ENCODE peak calls at places on chromosomes 11 and 22, in five cellular contexts. One of them, this sample, is unnamed.

GRCh38 chr11:61049066-61049382 is 53.3 kb upstream of the CD5 start:
- ATAC-seq in K562: no peak
- ATAC-seq in upper lobe of left lung: no peak
- ATAC-seq in HepG2: no peak
- ATAC-seq in GM12878: peak
- ATAC-seq in this sample: no peak

GRCh38 chr22:36860438-36860820 is 377 bp upstream of the NCF4 start:
- ATAC-seq in K562: no peak
- ATAC-seq in upper lobe of left lung: no peak
- ATAC-seq in HepG2: no peak
- ATAC-seq in GM12878: no peak
- ATAC-seq in this sample: no peak

GRCh38 chr11:30147293-30147692 is 83.5 kb upstream of the FSHB start:
- ATAC-seq in K562: no peak
- ATAC-seq in upper lobe of left lung: no peak
- ATAC-seq in HepG2: no peak
- ATAC-seq in GM12878: no peak
- ATAC-seq in this sample: no peak

GRCh38 chr22:36102995-36103394 is 57.6 kb downstream of the APOL3 start:
- ATAC-seq in K562: no peak
- ATAC-seq in upper lobe of left lung: no peak
- ATAC-seq in HepG2: no peak
- ATAC-seq in GM12878: peak
- ATAC-seq in this sample: no peak

GRCh38 chr11:126084608-126084912 is 21.9 kb upstream of the CDON start:
- ATAC-seq in K562: no peak
- ATAC-seq in upper lobe of left lung: peak
- ATAC-seq in HepG2: peak
- ATAC-seq in GM12878: no peak
- ATAC-seq in this sample: no peak

GRCh38 chr11:11528986-11529385 is 92.8 kb downstream of the GALNT18 start:
- ATAC-seq in K562: no peak
- ATAC-seq in upper lobe of left lung: no peak
- ATAC-seq in HepG2: no peak
- ATAC-seq in GM12878: no peak
- ATAC-seq in this sample: no peak

GRCh38 chr11:2590951-2591754 is 108.6 kb downstream of the KCNQ1OT1 start:
- ATAC-seq in K562: no peak
- ATAC-seq in upper lobe of left lung: no peak
- ATAC-seq in HepG2: no peak
- ATAC-seq in GM12878: no peak
- ATAC-seq in this sample: no peak

GRCh38 chr11:112129656-112130055 is 34.2 kb downstream of the IL18 start:
- ATAC-seq in K562: no peak
- ATAC-seq in upper lobe of left lung: peak
- ATAC-seq in HepG2: no peak
- ATAC-seq in GM12878: no peak
- ATAC-seq in this sample: peak

GRCh38 chr11:130653838-130654601 is 205.6 kb downstream of the ADAMTS15 start:
- ATAC-seq in K562: no peak
- ATAC-seq in upper lobe of left lung: peak
- ATAC-seq in HepG2: no peak
- ATAC-seq in GM12878: no peak
- ATAC-seq in this sample: peak

GRCh38 chr22:38208549-38209097 is 6.8 kb downstream of the MAFF start:
- ATAC-seq in K562: no peak
- ATAC-seq in upper lobe of left lung: no peak
- ATAC-seq in HepG2: no peak
- ATAC-seq in GM12878: no peak
- ATAC-seq in this sample: no peak

GRCh38 chr22:35133702-35134395 is 67.9 kb downstream of the ISX start:
- ATAC-seq in K562: peak
- ATAC-seq in upper lobe of left lung: no peak
- ATAC-seq in HepG2: no peak
- ATAC-seq in GM12878: no peak
- ATAC-seq in this sample: no peak

GRCh38 chr11:71927813-71928738 is at the start of gene XNDC1N:
- ATAC-seq in K562: peak
- ATAC-seq in upper lobe of left lung: peak
- ATAC-seq in HepG2: peak
- ATAC-seq in GM12878: peak
- ATAC-seq in this sample: peak
- TF ChIP-seq POLR2A in K562: peak
- TF ChIP-seq POLR2A in upper lobe of left lung: no peak
- TF ChIP-seq POLR2A in HepG2: peak
- TF ChIP-seq POLR2A in GM12878: peak
- TF ChIP-seq POLR2A in this sample: no peak

GRCh38 chr11:733072-733471 is 14.2 kb upstream of the TALDO1 start:
- ATAC-seq in K562: no peak
- ATAC-seq in upper lobe of left lung: no peak
- ATAC-seq in HepG2: peak
- ATAC-seq in GM12878: no peak
- ATAC-seq in this sample: no peak

GRCh38 chr11:736431-736830 is 10.8 kb upstream of the TALDO1 start:
- ATAC-seq in K562: no peak
- ATAC-seq in upper lobe of left lung: no peak
- ATAC-seq in HepG2: no peak
- ATAC-seq in GM12878: no peak
- ATAC-seq in this sample: no peak

GRCh38 chr11:742571-743201 is 4.6 kb upstream of the TALDO1 start:
- ATAC-seq in K562: no peak
- ATAC-seq in upper lobe of left lung: no peak
- ATAC-seq in HepG2: no peak
- ATAC-seq in GM12878: no peak
- ATAC-seq in this sample: no peak

GRCh38 chr11:742156-742546 is 5.1 kb upstream of the TALDO1 start:
- ATAC-seq in K562: no peak
- ATAC-seq in upper lobe of left lung: no peak
- ATAC-seq in HepG2: no peak
- ATAC-seq in GM12878: no peak
- ATAC-seq in this sample: no peak

GRCh38 chr11:737366-737765 is 9.9 kb upstream of the TALDO1 start:
- ATAC-seq in K562: peak
- ATAC-seq in upper lobe of left lung: no peak
- ATAC-seq in HepG2: peak
- ATAC-seq in GM12878: peak
- ATAC-seq in this sample: no peak
- TF ChIP-seq POLR2AphosphoS5 in K562: no peak
- TF ChIP-seq POLR2AphosphoS5 in upper lobe of left lung: no peak
- TF ChIP-seq POLR2AphosphoS5 in HepG2: no peak
- TF ChIP-seq POLR2AphosphoS5 in GM12878: no peak
- TF ChIP-seq POLR2AphosphoS5 in this sample: no peak

GRCh38 chr11:77999446-77999845 is 5.0 kb upstream of the INTS4 start:
- ATAC-seq in K562: no peak
- ATAC-seq in upper lobe of left lung: no peak
- ATAC-seq in HepG2: no peak
- ATAC-seq in GM12878: no peak
- ATAC-seq in this sample: no peak

GRCh38 chr11:77993902-77994301 is 566 bp downstream of the INTS4 start:
- ATAC-seq in K562: no peak
- ATAC-seq in upper lobe of left lung: no peak
- ATAC-seq in HepG2: no peak
- ATAC-seq in GM12878: no peak
- ATAC-seq in this sample: no peak

GRCh38 chr11:77990981-77991380 is 3.5 kb downstream of the INTS4 start:
- ATAC-seq in K562: no peak
- ATAC-seq in upper lobe of left lung: no peak
- ATAC-seq in HepG2: no peak
- ATAC-seq in GM12878: no peak
- ATAC-seq in this sample: no peak

GRCh38 chr11:78000193-78000592 is 5.7 kb upstream of the INTS4 start:
- ATAC-seq in K562: peak
- ATAC-seq in upper lobe of left lung: peak
- ATAC-seq in HepG2: peak
- ATAC-seq in GM12878: peak
- ATAC-seq in this sample: peak

GRCh38 chr11:77994434-77995362 is at the start of gene INTS4:
- ATAC-seq in K562: peak
- ATAC-seq in upper lobe of left lung: peak
- ATAC-seq in HepG2: peak
- ATAC-seq in GM12878: peak
- ATAC-seq in this sample: peak
- TF ChIP-seq EP300 in K562: peak
- TF ChIP-seq EP300 in upper lobe of left lung: peak
- TF ChIP-seq EP300 in HepG2: no peak
- TF ChIP-seq EP300 in GM12878: peak
- TF ChIP-seq EP300 in this sample: no peak

DNA sequence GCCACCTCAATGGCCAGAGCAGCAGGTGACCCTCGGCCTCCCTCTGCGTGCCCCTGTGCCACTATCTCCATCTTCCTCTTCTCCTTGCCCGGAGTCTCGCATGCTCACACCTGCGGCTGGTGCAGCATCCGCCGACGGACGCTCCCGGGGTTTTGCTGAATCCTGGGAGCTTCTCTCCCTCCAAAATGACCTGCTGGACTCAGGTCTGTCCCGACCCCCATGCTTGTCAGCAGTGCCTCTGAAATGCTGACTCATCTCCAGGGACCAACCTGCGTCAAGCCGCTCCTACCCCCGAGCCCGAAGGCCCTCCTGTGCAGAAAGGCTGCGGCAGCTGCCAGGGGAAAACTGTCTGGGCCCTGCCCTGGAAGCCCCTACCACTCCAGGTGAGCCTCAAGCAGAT is 58.4 kb downstream of the CELSR1 start:
- ATAC-seq in K562: no peak
- ATAC-seq in upper lobe of left lung: no peak
- ATAC-seq in HepG2: no peak
- ATAC-seq in GM12878: no peak
- ATAC-seq in this sample: no peak
- TF ChIP-seq POLR2A in K562: no peak
- TF ChIP-seq POLR2A in upper lobe of left lung: no peak
- TF ChIP-seq POLR2A in HepG2: no peak
- TF ChIP-seq POLR2A in GM12878: no peak
- TF ChIP-seq POLR2A in this sample: no peak

GRCh38 chr11:117281159-117281558 is 10.0 kb upstream of the BACE1-AS start:
- ATAC-seq in K562: no peak
- ATAC-seq in upper lobe of left lung: peak
- ATAC-seq in HepG2: no peak
- ATAC-seq in GM12878: no peak
- ATAC-seq in this sample: no peak
- TF ChIP-seq POLR2AphosphoS5 in K562: no peak
- TF ChIP-seq POLR2AphosphoS5 in upper lobe of left lung: no peak
- TF ChIP-seq POLR2AphosphoS5 in HepG2: no peak
- TF ChIP-seq POLR2AphosphoS5 in GM12878: no peak
- TF ChIP-seq POLR2AphosphoS5 in this sample: no peak

GRCh38 chr11:44990665-44991064 is 40.0 kb upstream of the TP53I11 start:
- ATAC-seq in K562: no peak
- ATAC-seq in upper lobe of left lung: no peak
- ATAC-seq in HepG2: no peak
- ATAC-seq in GM12878: no peak
- ATAC-seq in this sample: no peak

GRCh38 chr11:44994753-44995152 is 44.1 kb upstream of the TP53I11 start:
- ATAC-seq in K562: no peak
- ATAC-seq in upper lobe of left lung: no peak
- ATAC-seq in HepG2: no peak
- ATAC-seq in GM12878: no peak
- ATAC-seq in this sample: no peak

GRCh38 chr11:44993971-44994705 is 43.5 kb upstream of the TP53I11 start:
- ATAC-seq in K562: no peak
- ATAC-seq in upper lobe of left lung: no peak
- ATAC-seq in HepG2: no peak
- ATAC-seq in GM12878: no peak
- ATAC-seq in this sample: no peak

GRCh38 chr11:44992181-44992582 is 41.5 kb upstream of the TP53I11 start:
- ATAC-seq in K562: no peak
- ATAC-seq in upper lobe of left lung: no peak
- ATAC-seq in HepG2: no peak
- ATAC-seq in GM12878: no peak
- ATAC-seq in this sample: no peak

GRCh38 chr11:44992774-44993173 is 42.1 kb upstream of the TP53I11 start:
- ATAC-seq in K562: no peak
- ATAC-seq in upper lobe of left lung: no peak
- ATAC-seq in HepG2: no peak
- ATAC-seq in GM12878: no peak
- ATAC-seq in this sample: no peak
- TF ChIP-seq EP300 in K562: no peak
- TF ChIP-seq EP300 in upper lobe of left lung: no peak
- TF ChIP-seq EP300 in HepG2: no peak
- TF ChIP-seq EP300 in GM12878: no peak
- TF ChIP-seq EP300 in this sample: no peak

GRCh38 chr11:117327567-117328413 is at the start of gene CEP164:
- ATAC-seq in K562: peak
- ATAC-seq in upper lobe of left lung: peak
- ATAC-seq in HepG2: peak
- ATAC-seq in GM12878: peak
- ATAC-seq in this sample: peak
- TF ChIP-seq POLR2A in K562: peak
- TF ChIP-seq POLR2A in upper lobe of left lung: peak
- TF ChIP-seq POLR2A in HepG2: peak
- TF ChIP-seq POLR2A in GM12878: peak
- TF ChIP-seq POLR2A in this sample: peak

GRCh38 chr11:93729129-93729616 is 12.1 kb downstream of the TAF1D start:
- ATAC-seq in K562: peak
- ATAC-seq in upper lobe of left lung: no peak
- ATAC-seq in HepG2: peak
- ATAC-seq in GM12878: peak
- ATAC-seq in this sample: no peak
- TF ChIP-seq POLR2AphosphoS5 in K562: peak
- TF ChIP-seq POLR2AphosphoS5 in upper lobe of left lung: no peak
- TF ChIP-seq POLR2AphosphoS5 in HepG2: peak
- TF ChIP-seq POLR2AphosphoS5 in GM12878: peak
- TF ChIP-seq POLR2AphosphoS5 in this sample: no peak

This sample was measured in gastroesophageal sphincter.